ENCODE peak calls at places on chromosome 19, in four cellular contexts. Z is endothelial cell of umbilical vein, L is A549, C is GM12878. O is an unnamed sample.

GRCh38 chr19:17605761-17606745 is 50.6 kb downstream of the COLGALT1 start:
- DNase-seq in Z (peak), L (peak), C (peak), O (peak)

GRCh38 chr19:4536798-4537197 is 1.8 kb upstream of the PLIN5 start:
- DNase-seq in L (no peak), C (no peak), Z (no peak), O (no peak)

GRCh38 chr19:32240316-32240715 is 105.1 kb upstream of the ZNF507 start:
- DNase-seq in Z (no peak), C (no peak), L (no peak), O (no peak)

GRCh38 chr19:1955171-1956142 is 14.5 kb downstream of the CSNK1G2 start:
- DNase-seq in C (no peak), L (no peak), Z (no peak), O (no peak)

GRCh38 chr19:37077615-37077928 is 661 bp upstream of the ZNF420 start:
- DNase-seq in C (no peak), L (no peak), Z (no peak), O (no peak)

GRCh38 chr19:10364644-10365043 is 15.7 kb downstream of the TYK2 start:
- DNase-seq in C (no peak), Z (no peak), L (no peak), O (no peak)

GRCh38 chr19:10036601-10037071 is 23.4 kb downstream of the RDH8 start:
- DNase-seq in L (peak), Z (no peak), C (no peak), O (no peak)

GRCh38 chr19:11673608-11674041 is 65.1 kb downstream of the ZNF823 start:
- DNase-seq in Z (peak), C (no peak), L (peak), O (peak)

GRCh38 chr19:829129-829758 is 1.6 kb downstream of the AZU1 start:
- DNase-seq in C (no peak), Z (no peak), L (no peak), O (peak)

GRCh38 chr19:1478934-1479707 is at the start of gene C19orf25:
- DNase-seq in L (peak), Z (peak), C (peak), O (peak)

GRCh38 chr19:48539503-48540096 is 12.4 kb upstream of the SULT2B1 start:
- DNase-seq in Z (peak), C (no peak), L (peak), O (peak)

GRCh38 chr19:29484876-29485275 is 40.9 kb upstream of the VSTM2B start:
- DNase-seq in L (no peak), C (no peak), Z (no peak), O (no peak)

GRCh38 chr19:44846455-44847143 is 502 bp downstream of the NECTIN2 start:
- DNase-seq in C (no peak), Z (peak), L (no peak), O (no peak)

GRCh38 chr19:7263521-7263920 is 30.7 kb downstream of the INSR start:
- DNase-seq in Z (no peak), L (no peak), C (no peak), O (no peak)

GRCh38 chr19:17125052-17125727 is 49.6 kb downstream of the MYO9B start:
- DNase-seq in L (no peak), Z (no peak), C (peak), O (no peak)

GRCh38 chr19:5837768-5838364 is 1.6 kb downstream of the FUT6 start:
- DNase-seq in L (no peak), C (no peak), Z (no peak), O (no peak)

GRCh38 chr19:5743640-5744039 is 23.2 kb downstream of the CATSPERD start:
- DNase-seq in L (no peak), C (no peak), Z (no peak), O (no peak)

GRCh38 chr19:46784262-46785053 is 3.9 kb downstream of the SLC1A5 start:
- DNase-seq in C (peak), L (peak), Z (peak), O (peak)

GRCh38 chr19:51783373-51783772 is 11.6 kb upstream of the FPR3 start:
- DNase-seq in C (no peak), Z (no peak), L (peak), O (peak)

GRCh38 chr19:48490980-48491792 is 20.4 kb downstream of the LMTK3 start:
- DNase-seq in L (peak), C (no peak), Z (no peak), O (peak)

GRCh38 chr19:4534836-4535658 is at the start of gene PLIN5:
- DNase-seq in Z (peak), L (peak), C (peak), O (no peak)

GRCh38 chr19:38862321-38863059 is 12.7 kb upstream of the HNRNPL start:
- DNase-seq in L (peak), C (no peak), Z (peak), O (no peak)

GRCh38 chr19:14363203-14364097 is 17.8 kb upstream of the ADGRE5 start:
- DNase-seq in C (no peak), L (peak), Z (peak), O (peak)

GRCh38 chr19:58356236-58356970 is 3.1 kb upstream of the A1BG start:
- DNase-seq in L (no peak), Z (peak), C (no peak), O (no peak)

GRCh38 chr19:15934332-15935078 is at the start of gene CYP4F11:
- DNase-seq in Z (no peak), C (no peak), L (peak), O (peak)

GRCh38 chr19:41912899-41913475 is 15.3 kb downstream of the ERFL start:
- DNase-seq in Z (no peak), L (no peak), C (no peak), O (no peak)

GRCh38 chr19:34468400-34468799 is 13.2 kb upstream of the WTIP start:
- DNase-seq in L (no peak), Z (no peak), C (no peak), O (no peak)

GRCh38 chr19:34808566-34808965 is 35.6 kb upstream of the ZNF599 start:
- DNase-seq in L (no peak), C (no peak), Z (peak), O (no peak)

GRCh38 chr19:36257512-36257876 is 42.6 kb downstream of the ZNF146 start:
- DNase-seq in Z (peak), C (no peak), L (no peak), O (no peak)

GRCh38 chr19:52690395-52691214 is 44.2 kb downstream of the ZNF611 start:
- DNase-seq in L (no peak), C (peak), Z (peak), O (peak)

GRCh38 chr19:29881386-29881785 is 60.7 kb upstream of the URI1 start:
- DNase-seq in L (no peak), Z (no peak), C (no peak), O (no peak)

GRCh38 chr19:33821871-33822270 is 25.2 kb downstream of the KCTD15 start:
- DNase-seq in L (no peak), C (no peak), Z (no peak), O (peak)

GRCh38 chr19:29305268-29305667 is 92.3 kb upstream of the UQCRFS1 start:
- DNase-seq in C (no peak), L (no peak), Z (no peak), O (no peak)

GRCh38 chr19:8446055-8446709 is 1.4 kb downstream of the HNRNPM start:
- DNase-seq in C (no peak), Z (no peak), L (no peak), O (no peak)

GRCh38 chr19:6125571-6125989 is 9.9 kb upstream of the ACSBG2 start:
- DNase-seq in C (peak), Z (peak), L (peak), O (peak)

GRCh38 chr19:6378036-6378435 is 2.3 kb upstream of the PSPN start:
- DNase-seq in C (no peak), Z (peak), L (no peak), O (no peak)

GRCh38 chr19:5126498-5127223 is 157.7 kb downstream of the KDM4B start:
- DNase-seq in C (no peak), Z (no peak), L (no peak), O (no peak)

GRCh38 chr19:53958168-53958571 is 4.6 kb upstream of the CACNG8 start:
- DNase-seq in L (no peak), C (no peak), Z (no peak), O (no peak)

GRCh38 chr19:8363803-8364771 is at the start of gene ANGPTL4:
- DNase-seq in C (no peak), Z (peak), L (peak), O (peak)

GRCh38 chr19:14826006-14826405 is 9.0 kb downstream of the OR7A5 start:
- DNase-seq in L (no peak), C (no peak), Z (no peak), O (no peak)

DNA sequence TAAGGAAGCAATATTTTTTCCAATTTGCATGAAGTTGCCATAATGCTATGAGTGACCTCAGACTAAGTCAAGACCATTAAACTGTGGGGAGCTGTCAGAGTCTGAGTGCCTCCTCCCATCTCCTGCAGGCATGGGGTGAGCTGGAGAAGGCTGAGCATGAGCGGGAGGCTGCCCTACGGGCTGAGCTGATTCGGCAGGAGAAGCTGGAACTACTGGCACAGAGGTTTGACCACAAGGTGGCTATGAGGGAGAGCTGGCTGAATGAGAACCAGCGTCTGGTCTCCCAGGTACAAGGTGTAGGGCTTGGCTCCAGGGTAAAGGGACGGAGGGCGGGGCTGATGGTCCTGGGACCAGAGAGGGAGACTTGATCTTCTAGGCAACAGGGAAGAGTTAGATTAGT is 35.8 kb downstream of the SPTBN4 start:
- DNase-seq in Z (no peak), L (peak), C (no peak), O (no peak)
- TF ChIP-seq CTCF in Z (peak), L (peak), C (no peak), O (no peak)

GRCh38 chr19:55690109-55690768 is 15.2 kb downstream of the EPN1 start:
- DNase-seq in Z (no peak), L (no peak), C (no peak), O (no peak)

GRCh38 chr19:55687281-55688172 is 12.5 kb downstream of the EPN1 start:
- DNase-seq in L (no peak), Z (no peak), C (no peak), O (no peak)

GRCh38 chr19:55686311-55687050 is 11.5 kb downstream of the EPN1 start:
- DNase-seq in C (no peak), L (no peak), Z (no peak), O (no peak)

GRCh38 chr19:55689366-55690108 is 14.5 kb downstream of the EPN1 start:
- DNase-seq in C (no peak), L (no peak), Z (no peak), O (no peak)

GRCh38 chr19:55688422-55689218 is 13.6 kb downstream of the EPN1 start:
- DNase-seq in Z (no peak), L (no peak), C (no peak), O (no peak)
- TF ChIP-seq POLR2A in Z (no peak), L (no peak), C (no peak), O (no peak)

DNA sequence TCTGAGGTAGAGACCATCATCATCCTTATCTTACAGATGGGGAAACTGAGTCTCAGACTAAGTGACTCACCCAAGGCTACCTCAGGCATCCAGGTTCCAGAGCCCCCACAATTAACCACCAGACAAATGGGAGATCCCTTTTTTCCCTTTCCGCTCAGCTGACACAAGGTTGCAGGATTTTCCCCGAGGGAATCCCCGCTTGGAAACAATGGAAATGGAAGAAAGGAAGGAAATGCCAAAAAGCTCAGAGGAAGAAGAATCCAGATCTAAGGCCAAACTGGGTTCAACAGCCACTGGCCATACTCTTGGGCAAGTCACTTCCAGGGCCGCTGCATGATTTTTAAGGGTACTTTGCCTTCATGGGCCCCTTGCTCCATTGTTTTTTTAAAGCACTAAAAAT is 1.6 kb downstream of the ZNF71 start:
- DNase-seq in C (no peak), Z (peak), L (no peak), O (no peak)
- TF ChIP-seq MAX in C (no peak), Z (no peak), L (no peak), O (no peak)

DNA sequence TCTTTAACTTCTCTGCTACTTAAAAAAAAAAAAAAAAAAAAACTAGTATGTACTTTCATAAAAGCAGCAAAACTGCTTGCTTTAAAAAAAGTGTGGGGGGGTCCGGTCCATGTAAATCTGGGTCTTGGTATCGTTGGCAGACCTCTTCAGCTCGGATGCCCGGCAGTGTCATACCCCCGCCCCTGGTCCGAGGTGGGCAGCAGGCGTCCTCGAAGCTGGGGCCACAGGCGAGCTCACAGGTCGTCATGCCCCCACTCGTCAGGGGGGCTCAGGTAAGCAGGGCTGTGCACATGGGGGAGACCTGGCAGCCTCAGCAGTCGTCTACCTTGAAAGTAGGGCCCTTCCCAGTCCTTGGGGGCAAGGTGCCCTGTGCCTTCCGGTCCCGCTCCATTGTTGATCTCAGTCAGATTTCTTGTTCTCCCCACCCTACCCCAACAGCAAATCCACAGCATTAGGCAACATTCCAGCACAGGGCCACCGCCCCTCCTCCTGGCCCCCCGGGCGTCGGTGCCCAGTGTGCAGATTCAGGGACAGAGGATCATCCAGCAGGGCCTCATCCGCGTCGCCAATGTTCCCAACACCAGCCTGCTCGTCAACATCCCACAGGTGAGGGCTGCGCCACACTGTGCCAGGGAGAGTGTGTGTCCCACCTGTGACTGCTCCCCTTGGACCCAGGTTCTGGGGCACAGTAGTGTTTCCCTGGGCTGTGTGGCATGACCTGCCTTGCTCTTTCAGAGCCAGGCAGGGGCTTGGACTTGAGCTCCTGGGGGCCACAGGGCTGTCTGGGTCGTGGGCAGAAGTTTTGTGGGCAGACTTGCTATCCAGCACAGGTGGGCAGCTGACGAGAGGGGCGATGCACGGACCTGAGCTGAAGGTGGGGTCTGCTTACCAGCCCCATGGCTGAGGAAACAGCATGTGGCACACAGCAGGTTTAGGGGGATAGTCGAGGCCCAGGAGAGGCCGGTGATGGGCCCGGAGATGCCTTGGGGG is 19.4 kb downstream of the TSSK6 start:
- DNase-seq in L (no peak), C (no peak), Z (no peak), O (no peak)
- TF ChIP-seq CTCF in L (no peak), C (no peak), Z (no peak), O (no peak)

GRCh38 chr19:50376166-50377050 is at the start of gene NR1H2:
- DNase-seq in L (peak), C (peak), Z (peak), O (peak)
- TF ChIP-seq POLR2A in L (peak), C (peak), Z (peak), O (peak)